ENCODE peak calls at places on chromosomes 7 and 10, in five cellular contexts. One of them, this sample, is unnamed.

GRCh38 chr10:76037531-76037930 is 606.1 kb downstream of the LRMDA start:
- DNase-seq in GM12891: no peak
- DNase-seq in A549: no peak
- DNase-seq in H54: no peak
- DNase-seq in stomach: no peak
- DNase-seq in this sample: no peak

GRCh38 chr10:77859865-77860282 is 66.7 kb downstream of the DLG5 start:
- DNase-seq in GM12891: no peak
- DNase-seq in A549: no peak
- DNase-seq in H54: no peak
- DNase-seq in stomach: no peak
- DNase-seq in this sample: no peak

GRCh38 chr7:117816727-117817126 is 56.5 kb downstream of the CTTNBP2 start:
- DNase-seq in GM12891: no peak
- DNase-seq in A549: no peak
- DNase-seq in H54: no peak
- DNase-seq in stomach: no peak
- DNase-seq in this sample: no peak

GRCh38 chr10:91694170-91694794 is 61.4 kb upstream of the PPP1R3C start:
- DNase-seq in GM12891: peak
- DNase-seq in A549: peak
- DNase-seq in H54: no peak
- DNase-seq in stomach: no peak
- DNase-seq in this sample: no peak

GRCh38 chr10:63628526-63629362 is 107.5 kb downstream of the REEP3 start:
- DNase-seq in GM12891: no peak
- DNase-seq in A549: no peak
- DNase-seq in H54: peak
- DNase-seq in stomach: peak
- DNase-seq in this sample: peak

GRCh38 chr10:4242561-4243035 is 457.6 kb upstream of the KLF6 start:
- DNase-seq in GM12891: no peak
- DNase-seq in A549: no peak
- DNase-seq in H54: no peak
- DNase-seq in stomach: no peak
- DNase-seq in this sample: peak

GRCh38 chr7:117283371-117283770 is 39.5 kb downstream of the WNT2 start:
- DNase-seq in GM12891: no peak
- DNase-seq in A549: no peak
- DNase-seq in H54: no peak
- DNase-seq in stomach: no peak
- DNase-seq in this sample: no peak

GRCh38 chr10:124091646-124092269 is 1.6 kb downstream of the CHST15 start:
- DNase-seq in GM12891: peak
- DNase-seq in A549: peak
- DNase-seq in H54: no peak
- DNase-seq in stomach: no peak
- DNase-seq in this sample: peak

GRCh38 chr7:120950539-120951308 is at the start of gene ING3:
- DNase-seq in GM12891: peak
- DNase-seq in A549: peak
- DNase-seq in H54: peak
- DNase-seq in stomach: peak
- DNase-seq in this sample: peak
- TF ChIP-seq POLR2A in GM12891: peak
- TF ChIP-seq POLR2A in A549: peak
- TF ChIP-seq POLR2A in H54: peak
- TF ChIP-seq POLR2A in stomach: no peak
- TF ChIP-seq POLR2A in this sample: no peak

DNA sequence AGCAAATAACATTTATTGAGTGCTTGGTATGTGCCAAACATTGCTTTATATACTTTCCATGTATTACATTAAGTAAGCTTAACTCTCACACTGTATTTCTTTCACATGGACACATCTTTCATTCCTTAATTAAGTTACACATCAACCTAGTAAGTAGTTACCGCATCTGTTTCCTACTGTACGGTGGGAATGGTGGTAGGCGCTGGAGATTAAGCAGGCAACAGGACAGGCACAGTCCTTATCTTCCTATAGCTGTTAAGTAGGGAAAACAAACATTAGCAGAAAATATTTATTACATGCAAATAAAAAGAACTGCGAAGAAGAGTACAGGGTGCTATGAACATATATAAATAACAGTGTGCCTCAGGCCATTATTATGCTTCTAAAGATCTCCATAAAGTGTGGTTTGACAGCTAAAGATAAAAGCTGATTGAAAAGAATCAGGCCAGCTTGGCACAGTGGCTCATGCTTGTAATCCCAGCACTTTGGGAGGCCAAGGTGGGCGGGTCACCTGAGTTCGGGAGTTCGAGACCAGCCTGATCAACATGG is 105.0 kb downstream of the SUGCT start:
- DNase-seq in GM12891: no peak
- DNase-seq in A549: no peak
- DNase-seq in H54: no peak
- DNase-seq in stomach: no peak
- DNase-seq in this sample: no peak
- TF ChIP-seq POLR2A in GM12891: no peak
- TF ChIP-seq POLR2A in A549: no peak
- TF ChIP-seq POLR2A in H54: no peak
- TF ChIP-seq POLR2A in stomach: no peak
- TF ChIP-seq POLR2A in this sample: no peak

DNA sequence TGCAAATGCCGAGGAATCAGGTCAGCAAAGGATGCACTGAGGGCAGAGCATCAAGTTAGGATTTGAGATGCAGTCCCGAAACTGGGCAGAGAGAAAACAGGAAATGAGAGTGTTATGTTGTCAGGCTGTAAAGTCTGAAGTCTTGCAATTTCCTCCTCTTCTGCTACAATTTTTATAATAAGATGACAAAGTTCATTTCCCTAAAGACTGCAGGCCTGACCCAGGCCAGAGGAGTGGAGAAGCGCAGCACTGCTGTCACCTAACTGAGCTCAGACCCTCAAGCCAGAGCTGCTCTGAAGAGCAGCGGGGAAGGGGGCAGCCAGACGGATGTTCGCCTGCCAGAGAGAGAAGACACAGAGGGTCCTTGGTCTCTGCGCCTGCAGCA is 12.5 kb upstream of the AOAH start:
- DNase-seq in GM12891: no peak
- DNase-seq in A549: no peak
- DNase-seq in H54: no peak
- DNase-seq in stomach: no peak
- DNase-seq in this sample: no peak
- TF ChIP-seq POLR2A in GM12891: no peak
- TF ChIP-seq POLR2A in A549: no peak
- TF ChIP-seq POLR2A in H54: no peak
- TF ChIP-seq POLR2A in stomach: no peak
- TF ChIP-seq POLR2A in this sample: no peak

GRCh38 chr10:97425964-97426775 is at the start of gene PGAM1:
- DNase-seq in GM12891: peak
- DNase-seq in A549: peak
- DNase-seq in H54: peak
- DNase-seq in stomach: peak
- DNase-seq in this sample: peak
- TF ChIP-seq POLR2A in GM12891: no peak
- TF ChIP-seq POLR2A in A549: peak
- TF ChIP-seq POLR2A in H54: peak
- TF ChIP-seq POLR2A in stomach: no peak
- TF ChIP-seq POLR2A in this sample: peak

GRCh38 chr7:140631602-140632001 is 9.0 kb downstream of the DENND2A start:
- DNase-seq in GM12891: no peak
- DNase-seq in A549: no peak
- DNase-seq in H54: no peak
- DNase-seq in stomach: no peak
- DNase-seq in this sample: peak
- TF ChIP-seq POLR2A in GM12891: no peak
- TF ChIP-seq POLR2A in A549: no peak
- TF ChIP-seq POLR2A in H54: no peak
- TF ChIP-seq POLR2A in stomach: no peak
- TF ChIP-seq POLR2A in this sample: no peak

This sample was measured in sigmoid colon.